ENCODE peak calls at places on chromosome 20, in six cellular contexts. F is GM12878, S is GM12891, Y is K562, L is SK-N-SH, P is H1. H is an unnamed sample.

GRCh38 chr20:513429-513828 is 30.2 kb downstream of the CSNK2A1 start:
- DNase-seq in L (no peak), P (no peak), Y (no peak), F (no peak), S (no peak), H (no peak)

GRCh38 chr20:37723668-37724067 is 29.8 kb downstream of the CTNNBL1 start:
- DNase-seq in L (no peak), P (no peak), S (no peak), F (no peak), Y (no peak), H (no peak)

GRCh38 chr20:63529180-63529860 is 7.9 kb downstream of the PTK6 start:
- DNase-seq in P (no peak), S (no peak), F (no peak), Y (peak), L (peak), H (no peak)

GRCh38 chr20:49367113-49367512 is 89.3 kb upstream of the ZNFX1 start:
- DNase-seq in S (no peak), F (no peak), P (no peak), L (peak), Y (no peak), H (no peak)

GRCh38 chr20:7868108-7868507 is 72.2 kb downstream of the HAO1 start:
- DNase-seq in P (no peak), L (no peak), S (no peak), F (no peak), Y (no peak), H (no peak)

GRCh38 chr20:1891263-1892121 is 3.7 kb upstream of the SIRPA start:
- DNase-seq in S (no peak), F (no peak), P (no peak), Y (no peak), L (no peak), H (no peak)

GRCh38 chr20:48722737-48723191 is 105.0 kb downstream of the PREX1 start:
- DNase-seq in P (no peak), F (no peak), L (no peak), S (no peak), Y (no peak), H (no peak)

GRCh38 chr20:59586613-59587012 is 17.7 kb upstream of the PHACTR3 start:
- DNase-seq in P (no peak), F (no peak), Y (no peak), L (no peak), S (no peak), H (no peak)

GRCh38 chr20:10656270-10656669 is 17.5 kb downstream of the JAG1 start:
- DNase-seq in P (no peak), F (no peak), L (no peak), S (no peak), Y (no peak), H (no peak)

GRCh38 chr20:47066484-47067270 is 172.0 kb downstream of the EYA2 start:
- DNase-seq in Y (no peak), F (no peak), S (no peak), P (no peak), L (no peak), H (no peak)

GRCh38 chr20:35901678-35902544 is 52.4 kb downstream of the SCAND1 start:
- DNase-seq in L (no peak), P (no peak), S (no peak), F (no peak), Y (peak), H (no peak)

GRCh38 chr20:17202668-17203067 is 24.2 kb upstream of the PCSK2 start:
- DNase-seq in F (no peak), Y (no peak), P (no peak), S (no peak), L (no peak), H (no peak)

GRCh38 chr20:25295386-25296093 is 47.7 kb downstream of the PYGB start:
- DNase-seq in P (no peak), Y (peak), L (peak), F (no peak), S (no peak), H (no peak)
- TF ChIP-seq TAF1 in P (no peak), Y (no peak), L (no peak), F (no peak), S (no peak), H (no peak)

GRCh38 chr20:31602779-31603441 is 2.2 kb upstream of the ID1 start:
- DNase-seq in S (no peak), Y (no peak), F (peak), L (no peak), P (no peak), H (no peak)
- TF ChIP-seq TAF1 in S (no peak), Y (no peak), F (no peak), L (no peak), P (no peak), H (no peak)

GRCh38 chr20:20365593-20365992 is 2.3 kb upstream of the INSM1 start:
- DNase-seq in F (no peak), L (no peak), P (no peak), S (no peak), Y (peak), H (no peak)

GRCh38 chr20:20367681-20368413 is at the start of gene INSM1:
- DNase-seq in S (peak), P (no peak), L (peak), F (no peak), Y (no peak), H (no peak)

GRCh38 chr20:20364747-20365558 is 3.0 kb upstream of the INSM1 start:
- DNase-seq in S (no peak), F (no peak), P (no peak), Y (no peak), L (no peak), H (no peak)

GRCh38 chr20:20366896-20367680 is 816 bp upstream of the INSM1 start:
- DNase-seq in Y (no peak), F (no peak), P (no peak), S (no peak), L (peak), H (no peak)

GRCh38 chr20:20366551-20366895 is 1.4 kb upstream of the INSM1 start:
- DNase-seq in Y (no peak), L (peak), S (no peak), P (no peak), F (no peak), H (no peak)
- TF ChIP-seq TAF1 in Y (no peak), L (no peak), S (no peak), P (no peak), F (no peak), H (no peak)

GRCh38 chr20:33850159-33850558 is 39.0 kb downstream of the CHMP4B start:
- DNase-seq in L (no peak), P (no peak), S (no peak), Y (no peak), F (no peak), H (no peak)

GRCh38 chr20:33843854-33844253 is 32.7 kb downstream of the CHMP4B start:
- DNase-seq in P (no peak), S (no peak), Y (peak), L (peak), F (no peak), H (no peak)

GRCh38 chr20:33842346-33842745 is 31.2 kb downstream of the CHMP4B start:
- DNase-seq in F (no peak), S (no peak), P (no peak), L (no peak), Y (no peak), H (no peak)

GRCh38 chr20:33848391-33848790 is 37.2 kb downstream of the CHMP4B start:
- DNase-seq in P (no peak), F (no peak), L (no peak), S (no peak), Y (no peak), H (no peak)

GRCh38 chr20:33846291-33846916 is 35.3 kb downstream of the CHMP4B start:
- DNase-seq in F (no peak), S (no peak), L (no peak), Y (peak), P (no peak), H (no peak)
- TF ChIP-seq TAF1 in F (no peak), S (no peak), L (no peak), Y (no peak), P (no peak), H (no peak)

DNA sequence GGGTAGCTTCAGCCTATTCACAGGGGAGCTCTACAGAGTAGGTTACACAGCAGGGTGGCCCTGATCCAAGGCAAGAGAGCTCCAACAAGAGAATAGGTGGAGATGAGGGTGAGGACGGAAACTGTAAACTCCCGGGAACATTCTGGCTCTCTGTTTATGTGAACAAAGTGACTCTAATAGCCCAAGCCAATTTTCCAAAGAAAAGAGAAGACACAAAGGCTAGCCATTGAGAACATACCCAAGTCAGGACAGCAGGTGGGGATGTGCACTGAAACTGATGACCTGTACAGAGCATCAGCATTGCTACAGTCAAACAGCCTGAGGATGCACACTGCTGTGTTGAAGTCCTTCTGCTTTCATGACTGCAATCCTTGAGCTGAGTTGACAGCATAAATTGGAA is 136.0 kb upstream of the TOP1 start:
- DNase-seq in L (no peak), P (no peak), Y (no peak), F (no peak), S (no peak), H (no peak)
- TF ChIP-seq TAF1 in L (no peak), P (no peak), Y (no peak), F (no peak), S (no peak), H (no peak)